ENCODE peak calls at places on chromosome 20, in ten cellular contexts. T is stomach; P is NT2/D1; N is mesenchymal stem cell; R is transverse colon; W is body of pancreas; L is IMR-90; S is MM.1S; H is aorta; A is CD4-positive, CD25-positive, alpha-beta regulatory T cell. V is an unnamed sample. For H3K4me1, the result is how much of the 10 kb centered on the place peaks cover.

GRCh38 chr20:50304883-50305635 is 114.4 kb downstream of the CEBPB start:
- DNase-seq in S (no peak), A (no peak), H (peak), N (peak), P (no peak), T (peak), L (peak), W (peak), R (peak), V (peak)

GRCh38 chr20:45592574-45593189 is 13.6 kb upstream of the WFDC8 start:
- DNase-seq in P (peak), R (no peak), A (no peak), S (peak), W (no peak), H (no peak), N (peak), T (no peak), L (peak), V (peak)

GRCh38 chr20:354298-354977 is 7.5 kb downstream of the NRSN2 start:
- DNase-seq in S (peak), A (peak), N (peak), P (no peak), R (peak), W (peak), L (peak), H (peak), T (peak), V (peak)

GRCh38 chr20:21182832-21183563 is 57.1 kb downstream of the KIZ start:
- DNase-seq in S (no peak), N (peak), P (no peak), R (peak), T (no peak), W (no peak), L (peak), A (no peak), H (no peak), V (peak)

GRCh38 chr20:63087872-63088680 is 81.3 kb upstream of the BHLHE23 start:
- DNase-seq in A (no peak), S (no peak), L (no peak), W (no peak), P (no peak), R (peak), H (peak), N (no peak), T (no peak), V (peak)

GRCh38 chr20:64029293-64030117 is 6.5 kb upstream of the C20orf204 start:
- DNase-seq in A (no peak), N (no peak), R (no peak), T (no peak), W (no peak), L (no peak), P (no peak), H (no peak), S (no peak), V (no peak)

GRCh38 chr20:31833130-31833930 is 12.1 kb downstream of the FOXS1 start:
- DNase-seq in S (peak), N (peak), P (peak), R (peak), W (peak), T (peak), A (peak), H (peak), L (peak), V (peak)

GRCh38 chr20:45060341-45060740 is 40.6 kb downstream of the KCNS1 start:
- DNase-seq in N (no peak), L (no peak), H (no peak), P (no peak), W (no peak), A (no peak), R (no peak), S (no peak), T (no peak), V (no peak)

GRCh38 chr20:2652724-2653510 is 485 bp downstream of the NOP56 start:
- DNase-seq in W (no peak), N (peak), H (no peak), A (no peak), S (peak), P (no peak), L (no peak), T (no peak), R (peak), V (peak)

GRCh38 chr20:5612476-5613291 is 137.5 kb upstream of the SHLD1 start:
- DNase-seq in S (no peak), L (peak), W (no peak), H (no peak), P (no peak), R (no peak), A (no peak), T (no peak), N (peak), V (no peak)

GRCh38 chr20:25863536-25864325 is 167.1 kb upstream of the ZNF337 start:
- DNase-seq in W (no peak), S (no peak), T (no peak), A (no peak), P (no peak), H (peak), R (no peak), L (no peak), N (no peak), V (no peak)

GRCh38 chr20:12371955-12372354 is 454.3 kb downstream of the BTBD3 start:
- DNase-seq in A (no peak), S (no peak), L (no peak), P (no peak), N (no peak), R (peak), H (no peak), T (no peak), W (no peak), V (no peak)

GRCh38 chr20:12970372-12970821 is 38.4 kb upstream of the SPTLC3 start:
- DNase-seq in W (no peak), S (peak), N (peak), A (no peak), P (peak), R (peak), L (peak), T (no peak), H (no peak), V (peak)

GRCh38 chr20:50464026-50464724 is 46.0 kb upstream of the PTPN1 start:
- DNase-seq in H (peak), L (peak), S (peak), T (peak), P (peak), A (peak), N (peak), W (peak), R (peak), V (peak)

GRCh38 chr20:39378781-39379180 is 416.6 kb downstream of the DHX35 start:
- DNase-seq in L (no peak), T (no peak), R (no peak), W (peak), P (no peak), A (no peak), S (no peak), H (no peak), N (no peak), V (no peak)

GRCh38 chr20:6053776-6054688 is at the start of gene LRRN4:
- DNase-seq in W (peak), N (peak), S (no peak), A (no peak), L (peak), T (peak), R (no peak), P (peak), H (no peak), V (no peak)

GRCh38 chr20:18496740-18497592 is at the start of gene RBBP9:
- DNase-seq in P (peak), R (peak), T (peak), A (peak), N (peak), H (peak), S (peak), W (peak), L (peak), V (peak)

GRCh38 chr20:63656451-63656850 is 1.7 kb upstream of the RTEL1 start:
- DNase-seq in N (no peak), W (no peak), A (no peak), P (no peak), R (no peak), L (peak), H (no peak), S (no peak), T (no peak), V (no peak)

GRCh38 chr20:31569163-31570020 is 35.7 kb upstream of the ID1 start:
- DNase-seq in R (peak), W (peak), L (peak), H (peak), P (no peak), A (peak), N (peak), T (peak), S (peak), V (no peak)

GRCh38 chr20:36355469-36356171 is 49.5 kb downstream of the DLGAP4 start:
- DNase-seq in P (no peak), N (no peak), T (no peak), H (no peak), L (no peak), S (no peak), A (no peak), R (no peak), W (no peak), V (no peak)

GRCh38 chr20:1489764-1490436 is 1.3 kb downstream of the SIRPB2 start:
- DNase-seq in W (no peak), L (no peak), T (no peak), H (no peak), N (no peak), P (no peak), S (no peak), R (no peak), A (no peak), V (no peak)
- H3K4me1 ChIP-seq in W (under half), L (under half), T (under half), H (under half), N (under half), P (under half), S (under half), R (under half), A (under half), V (under half)

GRCh38 chr20:47350691-47351545 is 5.6 kb downstream of the ZMYND8 start:
- DNase-seq in A (no peak), L (no peak), W (no peak), P (no peak), R (no peak), T (no peak), S (no peak), N (no peak), H (no peak), V (no peak)
- H3K4me3 ChIP-seq in A (peak), L (no peak), W (no peak), P (no peak), R (no peak), T (no peak), S (peak), N (no peak), H (no peak), V (no peak)

GRCh38 chr20:47788741-47789080 is 3.4 kb upstream of the SULF2 start:
- DNase-seq in L (no peak), T (no peak), R (no peak), W (no peak), H (no peak), A (no peak), P (no peak), S (no peak), N (no peak), V (no peak)
- H3K4me1 ChIP-seq in L (under half), T (under half), R (under half), W (under half), H (under half), A (under half), P (under half), S (under half), N (under half), V (under half)

GRCh38 chr20:4083103-4083864 is 67.9 kb upstream of the RNF24 start:
- DNase-seq in S (no peak), N (no peak), H (no peak), L (no peak), P (no peak), A (no peak), T (no peak), W (no peak), R (no peak), V (no peak)
- H3K4me3 ChIP-seq in S (no peak), N (no peak), H (no peak), L (no peak), P (no peak), A (peak), T (no peak), W (no peak), R (no peak), V (no peak)

DNA sequence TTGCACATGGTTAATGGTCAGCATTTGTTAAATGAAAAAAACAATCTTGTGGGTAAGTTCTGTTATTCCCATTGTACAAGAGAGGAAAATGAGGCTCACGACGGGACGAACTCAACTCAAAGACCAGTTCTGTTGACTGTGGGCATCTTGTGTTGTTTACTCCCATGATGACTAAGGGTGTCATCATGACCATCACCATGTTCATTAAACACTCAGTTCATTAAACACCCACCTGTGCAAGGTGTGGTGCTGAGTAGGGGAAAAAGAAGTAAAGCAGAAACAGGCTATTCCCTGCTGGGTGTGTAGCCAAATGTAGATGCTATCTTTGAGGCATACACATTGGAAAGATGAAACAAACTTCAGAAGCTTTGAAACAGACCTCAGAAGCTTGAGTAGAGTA is 4.5 kb downstream of the CHMP4B start:
- DNase-seq in P (no peak), N (no peak), L (no peak), R (no peak), T (no peak), A (no peak), H (no peak), W (no peak), S (no peak), V (no peak)
- H3K4me1 ChIP-seq in P (under half), N (under half), L (under half), R (half or more), T (half or more), A (under half), H (under half), W (half or more), S (half or more), V (under half)